ENCODE peak calls at places on chromosome 16, in five cellular contexts. One of them, this sample, is unnamed. For H3K27me3, the result is how much of the 10 kb centered on the place peaks cover.

GRCh38 chr16:84672276-84673202 is 24.2 kb downstream of the KLHL36 start:
- DNase-seq in uterus: peak
- DNase-seq in dorsolateral prefrontal cortex: peak
- DNase-seq in prostate gland: peak
- DNase-seq in body of pancreas: peak
- DNase-seq in this sample: peak

GRCh38 chr16:54651851-54652770 is 278.6 kb upstream of the IRX5 start:
- DNase-seq in uterus: no peak
- DNase-seq in dorsolateral prefrontal cortex: no peak
- DNase-seq in prostate gland: no peak
- DNase-seq in body of pancreas: no peak
- DNase-seq in this sample: no peak

GRCh38 chr16:1979271-1980025 is 1.8 kb downstream of the NOXO1 start:
- DNase-seq in uterus: no peak
- DNase-seq in dorsolateral prefrontal cortex: no peak
- DNase-seq in prostate gland: peak
- DNase-seq in body of pancreas: peak
- DNase-seq in this sample: no peak

GRCh38 chr16:4612977-4613635 is 1.6 kb downstream of the UBALD1 start:
- DNase-seq in uterus: no peak
- DNase-seq in dorsolateral prefrontal cortex: no peak
- DNase-seq in prostate gland: no peak
- DNase-seq in body of pancreas: no peak
- DNase-seq in this sample: no peak

GRCh38 chr16:26598989-26599785 is 467.5 kb upstream of the C16orf82 start:
- DNase-seq in uterus: no peak
- DNase-seq in dorsolateral prefrontal cortex: no peak
- DNase-seq in prostate gland: no peak
- DNase-seq in body of pancreas: no peak
- DNase-seq in this sample: no peak

GRCh38 chr16:85055503-85056210 is 28.1 kb downstream of the KIAA0513 start:
- DNase-seq in uterus: peak
- DNase-seq in dorsolateral prefrontal cortex: peak
- DNase-seq in prostate gland: peak
- DNase-seq in body of pancreas: peak
- DNase-seq in this sample: peak

GRCh38 chr16:20291807-20292206 is 35.5 kb downstream of the GP2 start:
- DNase-seq in uterus: no peak
- DNase-seq in dorsolateral prefrontal cortex: no peak
- DNase-seq in prostate gland: no peak
- DNase-seq in body of pancreas: no peak
- DNase-seq in this sample: no peak

GRCh38 chr16:12229759-12230594 is 253.4 kb downstream of the SNX29 start:
- DNase-seq in uterus: no peak
- DNase-seq in dorsolateral prefrontal cortex: no peak
- DNase-seq in prostate gland: no peak
- DNase-seq in body of pancreas: no peak
- DNase-seq in this sample: no peak

GRCh38 chr16:85372627-85373372 is 240.3 kb upstream of the GSE1 start:
- DNase-seq in uterus: no peak
- DNase-seq in dorsolateral prefrontal cortex: no peak
- DNase-seq in prostate gland: no peak
- DNase-seq in body of pancreas: peak
- DNase-seq in this sample: no peak

GRCh38 chr16:28522792-28523191 is 16.0 kb downstream of the NUPR1 start:
- DNase-seq in uterus: no peak
- DNase-seq in dorsolateral prefrontal cortex: no peak
- DNase-seq in prostate gland: no peak
- DNase-seq in body of pancreas: no peak
- DNase-seq in this sample: peak

GRCh38 chr16:10578474-10579316 is 1.7 kb downstream of the EMP2 start:
- DNase-seq in uterus: no peak
- DNase-seq in dorsolateral prefrontal cortex: no peak
- DNase-seq in prostate gland: peak
- DNase-seq in body of pancreas: peak
- DNase-seq in this sample: no peak

GRCh38 chr16:28010671-28011070 is 52.8 kb downstream of the GSG1L start:
- DNase-seq in uterus: no peak
- DNase-seq in dorsolateral prefrontal cortex: no peak
- DNase-seq in prostate gland: no peak
- DNase-seq in body of pancreas: no peak
- DNase-seq in this sample: no peak

GRCh38 chr16:82152641-82153094 is 17.4 kb downstream of the MPHOSPH6 start:
- DNase-seq in uterus: no peak
- DNase-seq in dorsolateral prefrontal cortex: no peak
- DNase-seq in prostate gland: peak
- DNase-seq in body of pancreas: no peak
- DNase-seq in this sample: no peak

GRCh38 chr16:57007050-57007449 is 17.7 kb downstream of the NLRC5 start:
- DNase-seq in uterus: no peak
- DNase-seq in dorsolateral prefrontal cortex: no peak
- DNase-seq in prostate gland: no peak
- DNase-seq in body of pancreas: no peak
- DNase-seq in this sample: no peak

GRCh38 chr16:12611916-12612597 is 191.6 kb downstream of the CPPED1 start:
- DNase-seq in uterus: no peak
- DNase-seq in dorsolateral prefrontal cortex: no peak
- DNase-seq in prostate gland: no peak
- DNase-seq in body of pancreas: no peak
- DNase-seq in this sample: no peak

GRCh38 chr16:9351440-9351839 is 260.0 kb downstream of the HAPSTR1 start:
- DNase-seq in uterus: no peak
- DNase-seq in dorsolateral prefrontal cortex: no peak
- DNase-seq in prostate gland: no peak
- DNase-seq in body of pancreas: peak
- DNase-seq in this sample: no peak

GRCh38 chr16:47611848-47612493 is 150.8 kb downstream of the PHKB start:
- DNase-seq in uterus: no peak
- DNase-seq in dorsolateral prefrontal cortex: no peak
- DNase-seq in prostate gland: no peak
- DNase-seq in body of pancreas: no peak
- DNase-seq in this sample: no peak
- H3K27me3 ChIP-seq in uterus: under half
- H3K27me3 ChIP-seq in dorsolateral prefrontal cortex: under half
- H3K27me3 ChIP-seq in prostate gland: under half
- H3K27me3 ChIP-seq in body of pancreas: under half
- H3K27me3 ChIP-seq in this sample: under half

GRCh38 chr16:24999856-25000447 is 15.2 kb downstream of the ARHGAP17 start:
- DNase-seq in uterus: no peak
- DNase-seq in dorsolateral prefrontal cortex: no peak
- DNase-seq in prostate gland: no peak
- DNase-seq in body of pancreas: peak
- DNase-seq in this sample: no peak
- H3K4me3 ChIP-seq in uterus: no peak
- H3K4me3 ChIP-seq in dorsolateral prefrontal cortex: no peak
- H3K4me3 ChIP-seq in prostate gland: no peak
- H3K4me3 ChIP-seq in body of pancreas: no peak
- H3K4me3 ChIP-seq in this sample: no peak

GRCh38 chr16:64008131-64008530 is 1113.7 kb downstream of the CDH11 start:
- DNase-seq in uterus: no peak
- DNase-seq in dorsolateral prefrontal cortex: no peak
- DNase-seq in prostate gland: no peak
- DNase-seq in body of pancreas: no peak
- DNase-seq in this sample: no peak
- TF ChIP-seq CTCF in uterus: no peak
- TF ChIP-seq CTCF in dorsolateral prefrontal cortex: no peak
- TF ChIP-seq CTCF in prostate gland: no peak
- TF ChIP-seq CTCF in body of pancreas: no peak
- TF ChIP-seq CTCF in this sample: no peak

DNA sequence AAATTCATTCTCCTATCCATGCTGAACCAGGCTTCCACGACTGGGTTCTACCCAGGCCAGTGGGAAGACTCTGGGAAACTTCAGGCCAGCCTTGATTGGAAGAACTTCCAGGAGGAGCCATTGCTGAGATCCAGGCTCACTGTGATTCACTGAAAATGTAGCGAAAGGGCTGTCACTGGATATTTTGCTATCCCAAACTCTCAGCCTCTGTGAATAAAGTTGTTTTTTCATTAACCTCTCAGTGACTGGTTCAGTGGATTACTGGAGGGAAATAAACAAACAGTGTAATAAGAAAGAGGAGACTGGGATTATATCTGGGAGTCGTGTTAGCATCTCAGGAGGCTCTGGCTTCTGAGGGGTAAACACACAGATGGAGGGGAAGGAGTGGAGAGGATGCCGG is 3.1 kb downstream of the FOXL1 start:
- DNase-seq in uterus: no peak
- DNase-seq in dorsolateral prefrontal cortex: no peak
- DNase-seq in prostate gland: no peak
- DNase-seq in body of pancreas: no peak
- DNase-seq in this sample: no peak
- H3K27me3 ChIP-seq in uterus: under half
- H3K27me3 ChIP-seq in dorsolateral prefrontal cortex: half or more
- H3K27me3 ChIP-seq in prostate gland: under half
- H3K27me3 ChIP-seq in body of pancreas: under half
- H3K27me3 ChIP-seq in this sample: under half

GRCh38 chr16:30995927-30996323 is 10.9 kb downstream of the HSD3B7 start:
- DNase-seq in uterus: no peak
- DNase-seq in dorsolateral prefrontal cortex: no peak
- DNase-seq in prostate gland: no peak
- DNase-seq in body of pancreas: no peak
- DNase-seq in this sample: no peak
- H3K4me3 ChIP-seq in uterus: no peak
- H3K4me3 ChIP-seq in dorsolateral prefrontal cortex: no peak
- H3K4me3 ChIP-seq in prostate gland: no peak
- H3K4me3 ChIP-seq in body of pancreas: no peak
- H3K4me3 ChIP-seq in this sample: peak

GRCh38 chr16:58465817-58466216 is 34.1 kb upstream of the NDRG4 start:
- DNase-seq in uterus: no peak
- DNase-seq in dorsolateral prefrontal cortex: no peak
- DNase-seq in prostate gland: no peak
- DNase-seq in body of pancreas: no peak
- DNase-seq in this sample: no peak

GRCh38 chr16:58464047-58464915 is 35.7 kb upstream of the NDRG4 start:
- DNase-seq in uterus: no peak
- DNase-seq in dorsolateral prefrontal cortex: peak
- DNase-seq in prostate gland: no peak
- DNase-seq in body of pancreas: peak
- DNase-seq in this sample: no peak

GRCh38 chr16:58466396-58466795 is 33.5 kb upstream of the NDRG4 start:
- DNase-seq in uterus: no peak
- DNase-seq in dorsolateral prefrontal cortex: no peak
- DNase-seq in prostate gland: no peak
- DNase-seq in body of pancreas: no peak
- DNase-seq in this sample: no peak

GRCh38 chr16:58462997-58463891 is 36.7 kb upstream of the NDRG4 start:
- DNase-seq in uterus: no peak
- DNase-seq in dorsolateral prefrontal cortex: no peak
- DNase-seq in prostate gland: no peak
- DNase-seq in body of pancreas: no peak
- DNase-seq in this sample: no peak

GRCh38 chr16:58464916-58465731 is 34.8 kb upstream of the NDRG4 start:
- DNase-seq in uterus: no peak
- DNase-seq in dorsolateral prefrontal cortex: no peak
- DNase-seq in prostate gland: no peak
- DNase-seq in body of pancreas: no peak
- DNase-seq in this sample: no peak
- TF ChIP-seq CTCF in uterus: peak
- TF ChIP-seq CTCF in dorsolateral prefrontal cortex: no peak
- TF ChIP-seq CTCF in prostate gland: no peak
- TF ChIP-seq CTCF in body of pancreas: no peak
- TF ChIP-seq CTCF in this sample: no peak

GRCh38 chr16:49437344-49437743 is 63.7 kb downstream of the C16orf78 start:
- DNase-seq in uterus: no peak
- DNase-seq in dorsolateral prefrontal cortex: no peak
- DNase-seq in prostate gland: no peak
- DNase-seq in body of pancreas: no peak
- DNase-seq in this sample: no peak
- H3K27me3 ChIP-seq in uterus: under half
- H3K27me3 ChIP-seq in dorsolateral prefrontal cortex: under half
- H3K27me3 ChIP-seq in prostate gland: under half
- H3K27me3 ChIP-seq in body of pancreas: under half
- H3K27me3 ChIP-seq in this sample: under half

GRCh38 chr16:78446486-78446885 is 347.0 kb downstream of the WWOX start:
- DNase-seq in uterus: no peak
- DNase-seq in dorsolateral prefrontal cortex: no peak
- DNase-seq in prostate gland: no peak
- DNase-seq in body of pancreas: no peak
- DNase-seq in this sample: no peak

GRCh38 chr16:78439646-78440045 is 340.2 kb downstream of the WWOX start:
- DNase-seq in uterus: no peak
- DNase-seq in dorsolateral prefrontal cortex: no peak
- DNase-seq in prostate gland: no peak
- DNase-seq in body of pancreas: no peak
- DNase-seq in this sample: no peak

GRCh38 chr16:78443780-78444422 is 344.4 kb downstream of the WWOX start:
- DNase-seq in uterus: no peak
- DNase-seq in dorsolateral prefrontal cortex: no peak
- DNase-seq in prostate gland: no peak
- DNase-seq in body of pancreas: no peak
- DNase-seq in this sample: no peak

GRCh38 chr16:78441298-78441697 is 341.8 kb downstream of the WWOX start:
- DNase-seq in uterus: no peak
- DNase-seq in dorsolateral prefrontal cortex: no peak
- DNase-seq in prostate gland: no peak
- DNase-seq in body of pancreas: no peak
- DNase-seq in this sample: no peak

GRCh38 chr16:78443300-78443604 is 343.8 kb downstream of the WWOX start:
- DNase-seq in uterus: no peak
- DNase-seq in dorsolateral prefrontal cortex: no peak
- DNase-seq in prostate gland: no peak
- DNase-seq in body of pancreas: no peak
- DNase-seq in this sample: no peak
- H3K4me3 ChIP-seq in uterus: no peak
- H3K4me3 ChIP-seq in dorsolateral prefrontal cortex: no peak
- H3K4me3 ChIP-seq in prostate gland: no peak
- H3K4me3 ChIP-seq in body of pancreas: no peak
- H3K4me3 ChIP-seq in this sample: no peak

This sample was measured in GM06990.